ENCODE peak calls at places on chromosomes 2 and 18, in four cellular contexts. One of them, this sample, is unnamed.

GRCh38 chr2:140863713-140864112 is 1267.1 kb downstream of the LRP1B start:
- DNase-seq in gastrocnemius medialis: no peak
- DNase-seq in aorta: no peak
- DNase-seq in HepG2: peak; percentile 51
- DNase-seq in this sample: peak; percentile 13

GRCh38 chr18:50011813-50012445 is 183.0 kb downstream of the MYO5B start:
- DNase-seq in gastrocnemius medialis: no peak
- DNase-seq in aorta: no peak
- DNase-seq in HepG2: peak; percentile 50
- DNase-seq in this sample: no peak

GRCh38 chr2:181376442-181376841 is 80.7 kb upstream of the ITGA4 start:
- DNase-seq in gastrocnemius medialis: no peak
- DNase-seq in aorta: no peak
- DNase-seq in HepG2: no peak
- DNase-seq in this sample: no peak

GRCh38 chr2:188623995-188624643 is 332.4 kb downstream of the GULP1 start:
- DNase-seq in gastrocnemius medialis: no peak
- DNase-seq in aorta: no peak
- DNase-seq in HepG2: no peak
- DNase-seq in this sample: no peak

GRCh38 chr2:16281451-16282330 is 341.3 kb downstream of the MYCN start:
- DNase-seq in gastrocnemius medialis: no peak
- DNase-seq in aorta: no peak
- DNase-seq in HepG2: peak; percentile 41
- DNase-seq in this sample: peak; percentile 60

GRCh38 chr2:191740776-191741175 is 62.8 kb downstream of the NABP1 start:
- DNase-seq in gastrocnemius medialis: no peak
- DNase-seq in aorta: no peak
- DNase-seq in HepG2: no peak
- DNase-seq in this sample: no peak

GRCh38 chr2:128624956-128625355 is 306.3 kb upstream of the HS6ST1 start:
- DNase-seq in gastrocnemius medialis: no peak
- DNase-seq in aorta: peak; percentile 44
- DNase-seq in HepG2: no peak
- DNase-seq in this sample: peak; percentile 26

GRCh38 chr2:80053522-80054338 is 250.8 kb downstream of the LRRTM1 start:
- DNase-seq in gastrocnemius medialis: no peak
- DNase-seq in aorta: no peak
- DNase-seq in HepG2: no peak
- DNase-seq in this sample: no peak

GRCh38 chr2:151334082-151334815 is 23.1 kb upstream of the TNFAIP6 start:
- DNase-seq in gastrocnemius medialis: no peak
- DNase-seq in aorta: no peak
- DNase-seq in HepG2: peak; percentile 56
- DNase-seq in this sample: no peak

GRCh38 chr2:23412556-23413155 is 27.7 kb downstream of the KLHL29 start:
- DNase-seq in gastrocnemius medialis: no peak
- DNase-seq in aorta: no peak
- DNase-seq in HepG2: no peak
- DNase-seq in this sample: no peak

GRCh38 chr2:23410596-23410995 is 25.6 kb downstream of the KLHL29 start:
- DNase-seq in gastrocnemius medialis: no peak
- DNase-seq in aorta: no peak
- DNase-seq in HepG2: no peak
- DNase-seq in this sample: no peak

GRCh38 chr2:23413641-23414040 is 28.7 kb downstream of the KLHL29 start:
- DNase-seq in gastrocnemius medialis: no peak
- DNase-seq in aorta: no peak
- DNase-seq in HepG2: no peak
- DNase-seq in this sample: no peak

GRCh38 chr2:23411752-23412431 is 26.9 kb downstream of the KLHL29 start:
- DNase-seq in gastrocnemius medialis: no peak
- DNase-seq in aorta: no peak
- DNase-seq in HepG2: no peak
- DNase-seq in this sample: no peak

DNA sequence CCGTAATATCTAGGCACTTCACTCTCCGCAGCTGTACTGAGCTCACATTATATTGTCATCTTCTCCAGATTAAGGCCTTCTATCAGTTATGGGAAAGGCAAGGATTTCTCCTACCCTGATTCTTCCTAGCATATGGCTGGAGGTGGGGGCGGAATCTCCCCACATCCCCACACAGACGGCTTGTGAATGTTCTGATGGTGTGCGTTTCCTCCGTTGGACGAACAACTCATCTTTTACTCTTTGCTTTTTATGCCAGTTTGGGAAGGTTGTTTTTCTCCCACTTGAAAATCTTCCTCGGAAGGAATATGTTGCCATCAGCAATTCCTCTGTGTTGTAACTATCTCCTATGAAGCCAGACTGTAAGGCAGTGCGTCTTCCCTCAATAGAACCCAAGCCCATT is 24.3 kb downstream of the KLHL29 start:
- DNase-seq in gastrocnemius medialis: no peak
- DNase-seq in aorta: no peak
- DNase-seq in HepG2: no peak
- DNase-seq in this sample: no peak
- H3K4me3 ChIP-seq in gastrocnemius medialis: no peak overlapping the region
- H3K4me3 ChIP-seq in aorta: no peak overlapping the region
- H3K4me3 ChIP-seq in HepG2: no peak overlapping the region
- H3K4me3 ChIP-seq in this sample: no peak overlapping the region

DNA sequence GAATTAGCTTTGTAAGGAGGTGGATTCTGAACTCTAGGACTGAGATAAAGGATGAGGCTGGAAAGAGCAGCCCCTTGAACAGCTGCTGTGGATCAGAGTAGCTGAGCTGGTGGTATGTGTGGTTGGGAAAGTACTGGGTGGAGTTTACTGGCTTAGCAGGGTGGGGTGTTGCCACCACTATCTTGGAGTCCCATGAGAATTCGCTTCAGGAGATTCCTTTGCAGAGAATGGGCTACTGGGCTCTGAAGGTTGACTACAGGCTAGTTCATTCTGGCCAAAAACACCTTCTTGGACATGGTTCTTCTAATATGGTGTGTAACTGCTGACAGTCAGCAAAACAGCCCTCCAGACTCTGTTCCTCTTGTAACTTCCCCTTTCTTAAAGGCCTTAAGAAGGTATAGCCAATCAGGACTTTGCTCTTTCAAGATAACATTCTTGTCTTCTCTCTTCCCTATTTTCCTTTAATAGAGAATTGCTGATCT is 52.7 kb downstream of the TET3 start:
- DNase-seq in gastrocnemius medialis: no peak
- DNase-seq in aorta: no peak
- DNase-seq in HepG2: no peak
- DNase-seq in this sample: no peak
- H3K4me3 ChIP-seq in gastrocnemius medialis: no peak overlapping the region
- H3K4me3 ChIP-seq in aorta: no peak overlapping the region
- H3K4me3 ChIP-seq in HepG2: no peak overlapping the region
- H3K4me3 ChIP-seq in this sample: no peak overlapping the region

GRCh38 chr2:42171396-42171971 is 2.3 kb downstream of the EML4 start:
- DNase-seq in gastrocnemius medialis: no peak
- DNase-seq in aorta: no peak
- DNase-seq in HepG2: peak; percentile 44
- DNase-seq in this sample: peak; percentile 43
- H3K4me3 ChIP-seq in gastrocnemius medialis: no peak overlapping the region
- H3K4me3 ChIP-seq in aorta: peak overlapping the region; percentile 69
- H3K4me3 ChIP-seq in HepG2: peak overlapping the region; percentile 95
- H3K4me3 ChIP-seq in this sample: no peak overlapping the region

DNA sequence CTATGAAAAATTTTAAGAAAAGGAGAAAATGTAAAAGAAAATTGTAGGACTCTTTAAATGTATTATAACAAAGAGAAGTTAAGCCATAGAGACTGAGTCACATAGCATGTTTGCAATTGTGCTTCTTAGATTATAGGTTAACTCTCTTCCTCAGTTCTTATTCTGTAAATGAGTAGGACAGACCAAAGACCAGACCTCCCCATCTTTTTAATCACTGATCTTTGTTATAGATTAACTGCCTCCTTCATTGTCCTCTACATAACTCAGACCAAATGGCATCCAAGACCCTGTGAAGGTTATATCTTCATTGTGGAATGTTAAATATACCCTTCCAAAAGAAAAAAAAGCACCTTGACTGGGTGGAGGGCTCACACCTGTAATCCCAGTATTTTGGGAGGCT is 316.9 kb upstream of the LRRTM4 start:
- DNase-seq in gastrocnemius medialis: no peak
- DNase-seq in aorta: no peak
- DNase-seq in HepG2: no peak
- DNase-seq in this sample: no peak
- H3K4me3 ChIP-seq in gastrocnemius medialis: no peak overlapping the region
- H3K4me3 ChIP-seq in aorta: no peak overlapping the region
- H3K4me3 ChIP-seq in HepG2: no peak overlapping the region
- H3K4me3 ChIP-seq in this sample: no peak overlapping the region

GRCh38 chr2:215392164-215392563 is 43.7 kb downstream of the FN1 start:
- DNase-seq in gastrocnemius medialis: no peak
- DNase-seq in aorta: no peak
- DNase-seq in HepG2: no peak
- DNase-seq in this sample: no peak

GRCh38 chr2:215390550-215390913 is 45.3 kb downstream of the FN1 start:
- DNase-seq in gastrocnemius medialis: no peak
- DNase-seq in aorta: no peak
- DNase-seq in HepG2: no peak
- DNase-seq in this sample: no peak

GRCh38 chr2:215392687-215393270 is 43.1 kb downstream of the FN1 start:
- DNase-seq in gastrocnemius medialis: no peak
- DNase-seq in aorta: no peak
- DNase-seq in HepG2: no peak
- DNase-seq in this sample: no peak

GRCh38 chr2:215394102-215394805 is 41.6 kb downstream of the FN1 start:
- DNase-seq in gastrocnemius medialis: no peak
- DNase-seq in aorta: no peak
- DNase-seq in HepG2: no peak
- DNase-seq in this sample: no peak

DNA sequence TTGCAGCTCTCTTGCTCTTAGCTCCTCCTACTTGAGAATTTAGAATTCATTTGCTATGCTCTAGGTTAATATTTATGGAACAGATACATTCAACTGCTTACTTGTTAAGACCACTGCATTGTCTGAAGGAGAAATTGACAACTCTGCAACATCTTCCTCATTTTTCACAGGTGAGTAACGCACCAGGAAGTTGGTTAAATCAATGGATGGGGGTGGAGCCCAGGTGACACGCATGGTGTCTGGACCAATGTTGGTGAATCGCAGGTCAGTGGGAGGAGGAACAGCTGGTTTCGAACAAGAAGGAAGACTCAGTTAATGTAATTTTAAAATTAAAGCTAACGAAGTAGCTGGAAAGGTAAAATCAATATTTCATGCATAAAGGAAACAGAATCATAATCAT is 44.3 kb downstream of the FN1 start:
- DNase-seq in gastrocnemius medialis: no peak
- DNase-seq in aorta: no peak
- DNase-seq in HepG2: no peak
- DNase-seq in this sample: no peak
- H3K4me3 ChIP-seq in gastrocnemius medialis: no peak overlapping the region
- H3K4me3 ChIP-seq in aorta: no peak overlapping the region
- H3K4me3 ChIP-seq in HepG2: no peak overlapping the region
- H3K4me3 ChIP-seq in this sample: no peak overlapping the region

DNA sequence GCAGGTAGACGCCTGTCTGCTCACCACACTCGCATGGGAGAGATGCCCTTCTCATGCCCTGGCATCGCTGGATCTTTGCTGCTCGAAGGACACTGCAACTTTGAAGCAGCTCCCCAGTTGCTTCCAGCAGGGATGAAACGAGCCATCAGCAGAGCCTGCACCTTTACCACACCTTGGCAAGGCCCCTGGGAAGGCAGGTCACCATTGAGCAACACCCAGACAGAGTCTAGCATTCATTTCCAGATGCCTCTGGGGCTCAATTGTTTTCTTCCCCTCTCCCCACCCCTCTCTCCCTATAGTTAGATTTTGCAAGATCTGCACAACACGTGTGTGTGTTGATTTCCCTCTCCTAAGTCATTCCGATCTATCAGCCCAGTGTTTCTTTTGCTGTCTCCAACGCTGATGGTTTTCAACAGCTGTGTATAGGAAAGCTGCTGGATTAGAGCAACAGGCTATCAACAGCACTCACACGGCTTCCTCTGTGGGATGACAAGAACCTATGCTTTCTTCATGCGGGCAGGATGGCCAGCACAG is 25.6 kb upstream of the INHBB start:
- DNase-seq in gastrocnemius medialis: no peak
- DNase-seq in aorta: peak; percentile 46
- DNase-seq in HepG2: no peak
- DNase-seq in this sample: no peak
- H3K4me3 ChIP-seq in gastrocnemius medialis: no peak overlapping the region
- H3K4me3 ChIP-seq in aorta: no peak overlapping the region
- H3K4me3 ChIP-seq in HepG2: no peak overlapping the region
- H3K4me3 ChIP-seq in this sample: no peak overlapping the region

This sample was measured in H7.